ENCODE peak calls at places on chromosome 11, in nine cellular contexts. M is progenitor cell of endocrine pancreas; F is adrenal gland; D is nephron progenitor cell; H is omental fat pad; T is CD4-positive, alpha-beta T cell; Q is fibroblast of pulmonary artery; I is AG10803; C is Calu3. K is an unnamed sample.

GRCh38 chr11:78101073-78101472 is 21.4 kb upstream of the NDUFC2 start:
- DNase-seq in M (no peak), F (no peak), D (no peak), H (no peak), T (no peak), Q (peak; percentile 13), I (no peak), C (no peak), K (no peak)

GRCh38 chr11:2531277-2531986 is 86.6 kb downstream of the KCNQ1 start:
- DNase-seq in M (peak; percentile 85), F (peak; percentile 91), D (peak; percentile 94), H (peak; percentile 88), T (peak; percentile 50), Q (peak; percentile 60), I (peak; percentile 34), C (peak; percentile 87), K (peak; percentile 73)

GRCh38 chr11:90717522-90717921 is 494.7 kb upstream of the CHORDC1 start:
- DNase-seq in M (no peak), F (no peak), D (no peak), H (no peak), T (no peak), Q (no peak), I (no peak), C (no peak), K (no peak)

GRCh38 chr11:75352417-75353206 is 1.2 kb upstream of the ARRB1 start:
- DNase-seq in M (no peak), F (peak; percentile 71), D (no peak), H (no peak), T (peak; percentile 17), Q (no peak), I (no peak), C (peak; percentile 32), K (peak; percentile 43)

GRCh38 chr11:37967635-37968034 is 1369.6 kb upstream of the RAG2 start:
- DNase-seq in M (no peak), F (no peak), D (no peak), H (no peak), T (no peak), Q (no peak), I (no peak), C (no peak), K (no peak)

GRCh38 chr11:128174465-128175101 is 412.8 kb downstream of the ETS1 start:
- DNase-seq in M (no peak), F (no peak), D (no peak), H (no peak), T (no peak), Q (peak; percentile 74), I (peak; percentile 91), C (no peak), K (no peak)

GRCh38 chr11:75705541-75705940 is 12.1 kb upstream of the MOGAT2 start:
- DNase-seq in M (no peak), F (no peak), D (no peak), H (no peak), T (no peak), Q (no peak), I (no peak), C (no peak), K (no peak)

GRCh38 chr11:104442320-104442719 is 278.4 kb upstream of the PDGFD start:
- DNase-seq in M (no peak), F (no peak), D (no peak), H (no peak), T (no peak), Q (peak; percentile 72), I (no peak), C (peak; percentile 18), K (no peak)

GRCh38 chr11:73653996-73654395 is 7.6 kb downstream of the PLEKHB1 start:
- DNase-seq in M (no peak), F (no peak), D (no peak), H (no peak), T (no peak), Q (no peak), I (no peak), C (no peak), K (no peak)

GRCh38 chr11:3984896-3985295 is 109.7 kb upstream of the RRM1 start:
- DNase-seq in M (no peak), F (no peak), D (no peak), H (no peak), T (peak; percentile 12), Q (peak; percentile 47), I (no peak), C (no peak), K (no peak)
- TF ChIP-seq CTCF in M (no peak), F (no peak), D (no peak), H (no peak), T (peak; percentile 42), Q (peak; percentile 15), I (peak; percentile 23), C (no peak), K (no peak)

DNA sequence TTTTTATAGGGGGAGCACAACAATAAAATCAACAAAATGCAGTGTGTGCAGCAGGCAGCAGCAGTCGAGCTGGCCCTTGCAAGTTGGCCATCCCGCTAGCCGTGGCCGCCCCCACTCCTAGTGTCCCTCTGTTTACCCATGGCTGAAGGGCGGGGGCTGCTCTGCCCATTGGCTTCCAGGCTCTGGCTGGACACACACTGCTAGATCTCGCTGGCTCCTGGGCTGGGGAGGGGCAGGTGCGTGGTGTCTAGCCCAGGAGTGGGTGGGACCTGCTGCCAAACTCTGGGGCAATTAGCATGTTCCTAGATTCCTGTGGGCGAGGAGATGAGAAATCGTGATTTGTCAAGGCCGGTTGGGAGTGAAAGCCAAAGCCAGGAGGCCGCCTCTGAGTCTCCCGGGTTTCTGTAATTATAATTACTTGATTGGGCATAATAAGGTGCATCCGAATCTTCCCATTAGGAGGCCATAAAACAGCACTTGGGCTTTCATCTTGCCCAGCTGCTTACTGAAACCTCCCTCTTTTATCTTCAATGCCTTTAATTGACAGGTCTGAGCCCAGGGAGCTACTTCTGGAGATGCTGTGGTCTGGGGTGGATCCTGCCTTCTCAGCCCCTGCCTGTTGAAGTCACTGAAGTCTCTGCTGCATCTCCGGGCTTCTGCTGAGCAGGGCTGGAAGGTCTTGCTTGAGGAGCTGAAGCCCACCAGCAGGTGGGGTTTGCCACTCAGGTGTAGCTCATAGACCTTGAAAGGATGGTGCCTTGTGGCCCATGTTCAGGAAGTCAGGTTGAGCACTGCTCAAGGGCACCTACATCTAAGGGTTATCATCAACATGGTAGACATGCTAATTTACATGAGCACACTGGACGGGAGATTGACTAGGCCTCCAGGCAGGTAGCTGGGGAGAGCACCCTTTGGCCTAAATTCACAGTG is 44.5 kb upstream of the DKK3 start:
- DNase-seq in M (no peak), F (peak; percentile 46), D (no peak), H (no peak), T (no peak), Q (no peak), I (no peak), C (peak; percentile 30), K (no peak)
- TF ChIP-seq CTCF in M (peak; percentile 32), F (no peak), D (no peak), H (no peak), T (no peak), Q (peak; percentile 6), I (no peak), C (peak; percentile 22), K (no peak)

GRCh38 chr11:95788921-95789505 is 569 bp downstream of the FAM76B start:
- DNase-seq in M (peak; percentile 25), F (peak; percentile 58), D (peak; percentile 53), H (no peak), T (peak; percentile 21), Q (peak; percentile 46), I (peak; percentile 47), C (peak; percentile 25), K (no peak)
- TF ChIP-seq CTCF in M (peak; percentile 56), F (peak; percentile 22), D (peak; percentile 17), H (no peak), T (no peak), Q (peak; percentile 42), I (peak; percentile 52), C (no peak), K (no peak)

DNA sequence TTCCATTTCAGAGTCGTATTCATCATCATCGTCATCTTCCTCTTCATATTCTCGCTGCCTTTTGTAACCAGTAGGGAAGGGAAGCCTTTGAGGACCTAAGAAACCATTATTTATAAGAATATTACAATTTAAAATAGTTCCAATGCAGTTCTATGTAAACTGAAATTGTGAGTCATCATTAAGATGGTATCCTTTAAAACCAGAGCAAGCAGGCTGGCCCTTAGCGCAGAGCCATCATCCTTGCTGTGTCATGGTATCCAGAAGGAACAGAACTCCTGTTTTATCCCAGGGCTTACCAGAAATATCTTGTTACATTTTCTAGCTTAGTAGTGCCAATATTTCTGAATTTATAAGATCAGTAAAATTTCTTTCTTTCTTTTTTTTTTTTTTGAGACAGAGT is 12.8 kb downstream of the MISFA start:
- DNase-seq in M (no peak), F (no peak), D (no peak), H (no peak), T (no peak), Q (no peak), I (no peak), C (no peak), K (no peak)
- TF ChIP-seq CTCF in M (no peak), F (no peak), D (no peak), H (no peak), T (no peak), Q (no peak), I (no peak), C (no peak), K (no peak)

GRCh38 chr11:11659567-11660341 is 37.9 kb upstream of the GALNT18 start:
- DNase-seq in M (no peak), F (no peak), D (no peak), H (no peak), T (no peak), Q (no peak), I (no peak), C (no peak), K (no peak)
- TF ChIP-seq CTCF in M (no peak), F (no peak), D (peak; percentile 16), H (no peak), T (no peak), Q (no peak), I (no peak), C (no peak), K (no peak)

GRCh38 chr11:66717925-66718319 is 11.1 kb downstream of the SPTBN2 start:
- DNase-seq in M (no peak), F (no peak), D (no peak), H (no peak), T (no peak), Q (no peak), I (no peak), C (no peak), K (no peak)

GRCh38 chr11:66720223-66720898 is 8.7 kb downstream of the SPTBN2 start:
- DNase-seq in M (peak; percentile 28), F (peak; percentile 98), D (peak; percentile 78), H (no peak), T (peak; percentile 14), Q (peak; percentile 25), I (peak; percentile 6), C (peak; percentile 97), K (no peak)

GRCh38 chr11:66719111-66719872 is 9.7 kb downstream of the SPTBN2 start:
- DNase-seq in M (no peak), F (no peak), D (no peak), H (no peak), T (no peak), Q (no peak), I (no peak), C (no peak), K (no peak)

GRCh38 chr11:66720899-66721470 is 8.0 kb downstream of the SPTBN2 start:
- DNase-seq in M (no peak), F (no peak), D (no peak), H (no peak), T (no peak), Q (no peak), I (no peak), C (no peak), K (no peak)

GRCh38 chr11:66718320-66718971 is 10.6 kb downstream of the SPTBN2 start:
- DNase-seq in M (no peak), F (no peak), D (no peak), H (no peak), T (no peak), Q (no peak), I (no peak), C (peak; percentile 89), K (no peak)
- TF ChIP-seq CTCF in M (no peak), F (peak; percentile 12), D (no peak), H (no peak), T (no peak), Q (no peak), I (no peak), C (peak; percentile 39), K (no peak)

K was measured in natural killer cell.